ENCODE peak calls at places on chromosome 22, in four cellular contexts. G, P, U and D are unnamed samples.
A peak's percentile ranks its signal among the peaks of the same experiment; 100 is the strongest.

GRCh38 chr22:38953577-38954413 is 3.6 kb upstream of the APOBEC3A start:
- DNase-seq in G (no peak), P (peak; percentile 46), U (peak; percentile 63), D (no peak)

GRCh38 chr22:26585104-26585790 is 4.7 kb downstream of the TPST2 start:
- DNase-seq in G (no peak), P (no peak), U (peak; percentile 17), D (peak; percentile 21)

GRCh38 chr22:29124777-29125506 is 52.1 kb downstream of the KREMEN1 start:
- DNase-seq in G (no peak), P (no peak), U (no peak), D (no peak)

GRCh38 chr22:24437820-24438328 is 10.5 kb downstream of the ADORA2A start:
- DNase-seq in G (peak; percentile 35), P (no peak), U (no peak), D (peak; percentile 83)

GRCh38 chr22:36411589-36412258 is 24.0 kb upstream of the MYH9 start:
- DNase-seq in G (peak; percentile 40), P (peak; percentile 11), U (peak; percentile 86), D (peak; percentile 74)

GRCh38 chr22:38257170-38257569 is 15.6 kb downstream of the TMEM184B start:
- DNase-seq in G (no peak), P (no peak), U (no peak), D (no peak)

GRCh38 chr22:33848251-33848650 is 72.0 kb downstream of the LARGE1 start:
- DNase-seq in G (no peak), P (no peak), U (no peak), D (no peak)

GRCh38 chr22:26852176-26852575 is 194.8 kb downstream of the MIAT start:
- DNase-seq in G (no peak), P (no peak), U (no peak), D (no peak)

GRCh38 chr22:21077884-21078508 is 32.2 kb downstream of the LRRC74B start:
- DNase-seq in G (no peak), P (no peak), U (no peak), D (no peak)

GRCh38 chr22:36929621-36930020 is 16.2 kb downstream of the CSF2RB start:
- DNase-seq in G (no peak), P (no peak), U (no peak), D (no peak)

GRCh38 chr22:17921871-17922821 is 102.2 kb downstream of the MICAL3 start:
- DNase-seq in G (no peak), P (no peak), U (peak; percentile 37), D (no peak)

GRCh38 chr22:29055192-29055830 is 6.3 kb downstream of the C22orf31 start:
- DNase-seq in G (peak; percentile 34), P (no peak), U (no peak), D (peak; percentile 29)

GRCh38 chr22:49629024-49629570 is 198.6 kb downstream of the BRD1 start:
- DNase-seq in G (no peak), P (no peak), U (no peak), D (no peak)

GRCh38 chr22:43860831-43861230 is 1.5 kb downstream of the SULT4A1 start:
- DNase-seq in G (no peak), P (no peak), U (no peak), D (no peak)

GRCh38 chr22:22745225-22746060 is 101.0 kb downstream of the GGTLC2 start:
- DNase-seq in G (peak; percentile 8), P (peak; percentile 32), U (peak; percentile 57), D (peak; percentile 31)

GRCh38 chr22:38050720-38051119 is 6.5 kb upstream of the PICK1 start:
- DNase-seq in G (no peak), P (no peak), U (no peak), D (no peak)

GRCh38 chr22:33049125-33049729 is 9.0 kb downstream of the SYN3 start:
- DNase-seq in G (peak; percentile 68), P (peak; percentile 17), U (peak; percentile 78), D (peak; percentile 79)

GRCh38 chr22:38310518-38311330 is 6.5 kb downstream of the CSNK1E start:
- DNase-seq in G (no peak), P (no peak), U (no peak), D (no peak)

GRCh38 chr22:50085211-50085999 is at the start of gene MLC1:
- DNase-seq in G (no peak), P (no peak), U (no peak), D (no peak)

GRCh38 chr22:39960791-39961746 is 872 bp downstream of the TMA7B start:
- DNase-seq in G (no peak), P (peak; percentile 42), U (no peak), D (no peak)

GRCh38 chr22:45877036-45877380 is 100.0 kb downstream of the WNT7B start:
- DNase-seq in G (no peak), P (no peak), U (no peak), D (no peak)

GRCh38 chr22:20027966-20028854 is 7.3 kb downstream of the TANGO2 start:
- DNase-seq in G (peak; percentile 25), P (no peak), U (peak; percentile 28), D (peak; percentile 45)

GRCh38 chr22:22703715-22704114 is 59.3 kb downstream of the GGTLC2 start:
- DNase-seq in G (no peak), P (no peak), U (no peak), D (no peak)

GRCh38 chr22:32745251-32745995 is 56.1 kb upstream of the TIMP3 start:
- DNase-seq in G (no peak), P (no peak), U (peak; percentile 20), D (no peak)

GRCh38 chr22:48708558-48709245 is 1119.0 kb downstream of the BRD1 start:
- DNase-seq in G (no peak), P (no peak), U (no peak), D (no peak)

GRCh38 chr22:19808873-19809478 is 45.7 kb downstream of the GNB1L start:
- DNase-seq in G (no peak), P (no peak), U (no peak), D (no peak)

GRCh38 chr22:31127181-31127772 is 4.5 kb downstream of the INPP5J start:
- DNase-seq in G (no peak), P (no peak), U (peak; percentile 40), D (no peak)

GRCh38 chr22:24482586-24482985 is 12.5 kb upstream of the UPB1 start:
- DNase-seq in G (peak; percentile 42), P (no peak), U (no peak), D (peak; percentile 84)

GRCh38 chr22:36065462-36065774 is 36.8 kb upstream of the RBFOX2 start:
- DNase-seq in G (no peak), P (no peak), U (no peak), D (no peak)

GRCh38 chr22:35835998-35836691 is 118.5 kb downstream of the APOL5 start:
- DNase-seq in G (peak; percentile 77), P (no peak), U (peak; percentile 64), D (peak; percentile 96)

GRCh38 chr22:17149073-17149815 is 9.8 kb downstream of the HDHD5 start:
- DNase-seq in G (no peak), P (no peak), U (peak; percentile 85), D (no peak)

GRCh38 chr22:27435839-27436581 is 365.5 kb downstream of the MN1 start:
- DNase-seq in G (no peak), P (no peak), U (peak; percentile 12), D (no peak)